ENCODE peak calls at places on chromosomes 5 and 9, in eight cellular contexts. E is neural progenitor cell; S is CD4-positive, alpha-beta memory T cell; T is sigmoid colon; A is H1; Z is body of pancreas; J is fibroblast of lung; D is AG04450. V is an unnamed sample.

GRCh38 chr9:127540664-127541041 is 71.4 kb upstream of the STXBP1 start:
- DNase-seq in E (peak; percentile 28), S (no peak), T (no peak), A (no peak), Z (no peak), J (no peak), D (no peak), V (no peak)

GRCh38 chr9:127578952-127579853 is 32.9 kb upstream of the STXBP1 start:
- DNase-seq in E (peak; percentile 80), S (peak; percentile 51), T (peak; percentile 95), A (no peak), Z (peak; percentile 96), J (peak; percentile 96), D (peak; percentile 89), V (peak; percentile 86)

GRCh38 chr5:135842737-135843136 is 8.3 kb downstream of the SLC25A48 start:
- DNase-seq in E (no peak), S (no peak), T (no peak), A (no peak), Z (no peak), J (no peak), D (no peak), V (no peak)

GRCh38 chr5:153520952-153521351 is 30.5 kb downstream of the GRIA1 start:
- DNase-seq in E (no peak), S (no peak), T (no peak), A (no peak), Z (no peak), J (peak; percentile 41), D (no peak), V (no peak)

GRCh38 chr5:33180900-33181299 is 259.9 kb upstream of the TARS1 start:
- DNase-seq in E (peak; percentile 26), S (no peak), T (no peak), A (no peak), Z (no peak), J (peak; percentile 75), D (peak; percentile 13), V (no peak)

GRCh38 chr9:72540348-72540873 is 19.0 kb downstream of the TMC1 start:
- DNase-seq in E (no peak), S (no peak), T (no peak), A (no peak), Z (peak; percentile 41), J (peak; percentile 44), D (no peak), V (no peak)

GRCh38 chr9:25808554-25808953 is 130.3 kb upstream of the TUSC1 start:
- DNase-seq in E (no peak), S (no peak), T (no peak), A (no peak), Z (no peak), J (no peak), D (no peak), V (no peak)

GRCh38 chr5:78808380-78808779 is 159.8 kb upstream of the LHFPL2 start:
- DNase-seq in E (no peak), S (no peak), T (no peak), A (no peak), Z (no peak), J (no peak), D (no peak), V (no peak)

GRCh38 chr5:39631948-39632347 is 207.2 kb upstream of the DAB2 start:
- DNase-seq in E (no peak), S (no peak), T (no peak), A (no peak), Z (no peak), J (peak; percentile 22), D (no peak), V (no peak)

GRCh38 chr9:126327750-126328120 is 1.1 kb downstream of the MVB12B start:
- DNase-seq in E (peak; percentile 35), S (no peak), T (no peak), A (no peak), Z (no peak), J (no peak), D (no peak), V (no peak)

GRCh38 chr9:17005085-17005484 is 129.8 kb upstream of the CNTLN start:
- DNase-seq in E (no peak), S (no peak), T (peak; percentile 81), A (peak; percentile 21), Z (peak; percentile 57), J (peak; percentile 87), D (peak; percentile 51), V (peak; percentile 57)

GRCh38 chr5:82381591-82381990 is 103.4 kb upstream of the RPS23 start:
- DNase-seq in E (no peak), S (no peak), T (no peak), A (no peak), Z (no peak), J (no peak), D (no peak), V (no peak)

GRCh38 chr5:1851290-1851934 is 31.3 kb downstream of the IRX4 start:
- DNase-seq in E (peak; percentile 48), S (no peak), T (no peak), A (no peak), Z (no peak), J (no peak), D (no peak), V (no peak)

GRCh38 chr9:99905833-99906402 is 536 bp upstream of the STX17 start:
- DNase-seq in E (no peak), S (no peak), T (no peak), A (no peak), Z (peak; percentile 43), J (no peak), D (no peak), V (peak; percentile 25)

GRCh38 chr5:120644516-120644915 is 180.4 kb downstream of the PRR16 start:
- DNase-seq in E (no peak), S (no peak), T (no peak), A (no peak), Z (no peak), J (no peak), D (no peak), V (no peak)

GRCh38 chr5:41414598-41414997 is 95.8 kb downstream of the PLCXD3 start:
- DNase-seq in E (no peak), S (no peak), T (peak; percentile 66), A (no peak), Z (peak; percentile 40), J (peak; percentile 94), D (peak; percentile 70), V (peak; percentile 29)

DNA sequence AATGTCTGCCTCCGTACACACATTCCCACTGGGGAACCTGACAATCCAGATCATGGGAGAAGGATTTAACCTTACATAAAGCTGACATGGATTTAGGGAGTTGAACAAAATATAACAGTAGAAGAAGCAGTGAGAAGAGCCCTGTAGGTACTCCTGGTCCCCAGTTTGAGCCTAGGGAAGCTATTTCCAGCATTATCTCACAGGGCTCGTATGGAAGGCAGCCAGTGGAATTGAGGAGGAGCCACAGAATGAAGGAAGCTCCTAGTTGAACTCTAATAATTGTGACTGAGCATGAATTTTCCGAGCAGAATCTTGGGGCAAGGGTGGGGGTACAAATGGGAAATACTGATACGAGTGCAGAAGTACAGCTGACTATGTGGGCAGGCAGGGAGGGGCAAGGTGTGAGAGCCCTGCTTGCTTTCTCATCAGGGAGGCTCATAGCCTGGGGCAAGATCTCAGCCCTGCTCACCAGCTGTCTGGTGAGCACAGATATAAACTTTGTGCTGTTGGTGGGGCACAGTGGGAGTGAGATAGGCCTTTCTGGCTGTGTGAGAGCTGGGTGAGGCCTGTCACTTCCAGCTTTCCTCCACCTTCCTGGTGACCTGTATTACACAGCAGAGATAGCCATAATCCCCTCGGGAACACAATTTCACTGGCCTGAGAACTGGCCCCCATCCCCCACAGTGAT is 290.7 kb upstream of the IL12B start:
- DNase-seq in E (no peak), S (no peak), T (no peak), A (no peak), Z (no peak), J (no peak), D (no peak), V (no peak)
- H3K27ac ChIP-seq in E (no peak overlapping the region), S (no peak overlapping the region), T (no peak overlapping the region), A (no peak overlapping the region), Z (no peak overlapping the region), J (no peak overlapping the region), D (no peak overlapping the region), V (no peak overlapping the region)

DNA sequence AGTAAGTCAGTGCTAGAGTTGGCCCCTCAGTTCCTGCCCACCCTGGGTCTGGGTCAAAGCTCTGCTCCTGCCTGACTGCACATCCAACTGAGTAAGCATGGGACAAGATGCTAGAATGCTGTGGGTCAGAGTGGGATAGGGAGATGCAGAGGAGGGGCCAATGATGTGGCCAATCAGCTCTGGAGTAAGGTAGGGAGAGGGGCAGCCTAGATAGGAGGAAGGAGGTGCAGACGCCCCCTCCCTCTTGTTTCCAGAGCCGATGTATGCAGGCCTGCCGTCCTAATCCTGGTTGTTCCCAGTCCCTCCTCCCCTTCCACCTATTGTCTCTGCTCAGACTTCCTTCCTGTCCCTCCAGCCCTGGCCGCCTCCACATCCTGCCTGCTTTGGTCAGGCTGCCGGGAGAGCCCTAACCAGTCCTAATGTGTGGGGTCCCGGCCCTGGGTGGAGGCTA is 1.3 kb downstream of the ARAP3 start:
- DNase-seq in E (peak; percentile 92), S (no peak), T (no peak), A (peak; percentile 88), Z (no peak), J (no peak), D (no peak), V (no peak)
- H3K4me3 ChIP-seq in E (peak overlapping the region; percentile 46), S (no peak overlapping the region), T (peak overlapping the region; percentile 62), A (peak overlapping the region; percentile 36), Z (no peak overlapping the region), J (peak overlapping the region; percentile 54), D (peak overlapping the region; percentile 54), V (no peak overlapping the region)

GRCh38 chr5:124996764-124997077 is 250.3 kb upstream of the ZNF608 start:
- DNase-seq in E (peak; percentile 85), S (no peak), T (no peak), A (peak; percentile 13), Z (no peak), J (no peak), D (no peak), V (no peak)
- H3K27ac ChIP-seq in E (peak overlapping the region; percentile 99), S (no peak overlapping the region), T (no peak overlapping the region), A (no peak overlapping the region), Z (no peak overlapping the region), J (no peak overlapping the region), D (no peak overlapping the region), V (no peak overlapping the region)

GRCh38 chr5:96509313-96509712 is 76.3 kb upstream of the PCSK1 start:
- DNase-seq in E (no peak), S (no peak), T (no peak), A (no peak), Z (no peak), J (no peak), D (no peak), V (no peak)

GRCh38 chr5:96509721-96510383 is 76.8 kb upstream of the PCSK1 start:
- DNase-seq in E (no peak), S (no peak), T (no peak), A (no peak), Z (no peak), J (peak; percentile 99), D (peak; percentile 85), V (peak; percentile 59)

GRCh38 chr5:96502247-96502646 is 69.2 kb upstream of the PCSK1 start:
- DNase-seq in E (no peak), S (no peak), T (no peak), A (no peak), Z (no peak), J (no peak), D (no peak), V (no peak)

DNA sequence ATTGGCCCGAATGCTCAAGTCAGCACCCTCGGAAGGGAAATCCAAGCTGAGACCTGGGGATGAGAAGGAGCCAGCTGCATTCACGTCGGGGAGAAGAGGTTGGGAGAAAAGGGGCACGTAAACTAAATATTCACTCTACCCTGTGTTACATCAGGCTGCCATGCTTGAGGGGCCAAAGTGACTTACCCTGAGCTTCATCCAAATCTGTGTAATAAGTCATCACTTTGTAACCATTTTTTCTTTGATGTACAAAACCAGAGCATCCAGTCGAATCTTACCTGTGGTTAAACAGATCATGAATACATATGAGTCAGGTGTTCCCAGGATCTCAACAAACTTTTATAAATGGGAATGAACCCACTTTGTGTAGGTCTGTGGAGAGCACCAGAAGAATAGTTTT is 74.1 kb upstream of the PCSK1 start:
- DNase-seq in E (no peak), S (no peak), T (no peak), A (no peak), Z (no peak), J (no peak), D (no peak), V (no peak)
- H3K4me3 ChIP-seq in E (no peak overlapping the region), S (no peak overlapping the region), T (no peak overlapping the region), A (no peak overlapping the region), Z (no peak overlapping the region), J (no peak overlapping the region), D (no peak overlapping the region), V (no peak overlapping the region)

V was measured in small intestine.